ENCODE peak calls at places on chromosomes 4 and X, in six cellular contexts. S is nephron progenitor cell; K is EL; W is activated CD4-positive, alpha-beta T cell treated with anti-CD3 and anti-CD28 coated beads, Interleukin-2, amount 50 U/mL, for 1 hour; L is SIG-M5; N is heart left ventricle. R is an unnamed sample.

GRCh38 chr4:176302283-176303275 is 17.2 kb upstream of the SPCS3 start:
- DNase-seq in N (no peak), L (no peak), K (peak; percentile 78), W (no peak), S (no peak), R (no peak)

GRCh38 chrX:15525664-15526416 is 25.2 kb downstream of the BMX start:
- DNase-seq in L (no peak), W (no peak), K (no peak), S (no peak), N (no peak), R (no peak)

GRCh38 chrX:43703211-43703791 is 47.2 kb downstream of the MAOA start:
- DNase-seq in W (no peak), S (no peak), K (peak; percentile 78), N (no peak), L (no peak), R (no peak)

GRCh38 chr4:108367751-108368150 is 199.0 kb upstream of the LEF1 start:
- DNase-seq in S (no peak), N (no peak), L (no peak), W (no peak), K (no peak), R (no peak)

GRCh38 chr4:8419222-8420041 is 21.1 kb downstream of the ACOX3 start:
- DNase-seq in K (peak; percentile 52), N (no peak), W (no peak), S (no peak), L (no peak), R (no peak)

GRCh38 chr4:84952004-84952403 is 14.5 kb downstream of the WDFY3 start:
- DNase-seq in N (no peak), W (no peak), K (peak; percentile 53), L (no peak), S (no peak), R (no peak)

GRCh38 chr4:137998666-137999429 is 243.3 kb downstream of the SLC7A11 start:
- DNase-seq in S (no peak), W (no peak), L (no peak), K (peak; percentile 43), N (no peak), R (no peak)

GRCh38 chr4:182533948-182534347 is 290.7 kb downstream of the TENM3 start:
- DNase-seq in K (peak; percentile 57), S (no peak), W (no peak), L (no peak), N (no peak), R (no peak)

GRCh38 chr4:174365018-174365587 is 81.4 kb downstream of the CEP44 start:
- DNase-seq in S (peak; percentile 29), N (no peak), K (peak; percentile 10), W (no peak), L (no peak), R (no peak)

GRCh38 chrX:129737921-129738320 is 858 bp upstream of the XPNPEP2 start:
- DNase-seq in K (peak; percentile 22), N (no peak), W (no peak), S (no peak), L (peak; percentile 3), R (no peak)

GRCh38 chrX:133529578-133529977 is 114.3 kb upstream of the GPC4 start:
- DNase-seq in K (no peak), N (no peak), L (no peak), W (no peak), S (no peak), R (no peak)

GRCh38 chr4:187128971-187129370 is 405.3 kb upstream of the FAT1 start:
- DNase-seq in L (no peak), W (no peak), N (no peak), K (peak; percentile 76), S (no peak), R (no peak)

GRCh38 chr4:188417181-188417580 is 277.9 kb downstream of the TRIML1 start:
- DNase-seq in W (no peak), N (no peak), L (no peak), S (no peak), K (no peak), R (no peak)

GRCh38 chr4:6888506-6889071 is 21.0 kb upstream of the TBC1D14 start:
- DNase-seq in W (no peak), S (no peak), K (no peak), L (no peak), N (no peak), R (no peak)

GRCh38 chrX:103849558-103849957 is 17.5 kb upstream of the RAB9B start:
- DNase-seq in N (no peak), K (no peak), W (no peak), S (no peak), L (no peak), R (no peak)

GRCh38 chr4:89765966-89766365 is 71.0 kb downstream of the SNCA start:
- DNase-seq in W (no peak), L (no peak), K (peak; percentile 7), N (peak; percentile 55), S (no peak), R (no peak)

GRCh38 chr4:74944354-74944793 is 11.5 kb downstream of the PARM1 start:
- DNase-seq in N (no peak), K (no peak), L (no peak), W (no peak), S (no peak), R (no peak)

GRCh38 chr4:139532951-139533350 is 23.1 kb downstream of the SETD7 start:
- DNase-seq in S (peak; percentile 33), N (no peak), K (no peak), W (no peak), L (no peak), R (no peak)

GRCh38 chr4:56640907-56641493 is 40.1 kb downstream of the HOPX start:
- DNase-seq in K (no peak), W (no peak), S (no peak), L (no peak), N (no peak), R (no peak)